ENCODE peak calls at places on chromosome 6, in six cellular contexts. D, Q, N, C, A and M are unnamed samples.

GRCh38 chr6:127972815-127973214 is 72.0 kb upstream of the THEMIS start:
- DNase-seq in D (no peak), Q (no peak), N (no peak), C (no peak), A (no peak), M (no peak)

GRCh38 chr6:6730831-6731230 is 142.3 kb downstream of the LY86 start:
- DNase-seq in D (no peak), Q (no peak), N (no peak), C (no peak), A (no peak), M (no peak)

GRCh38 chr6:34941421-34941820 is 52.4 kb downstream of the ANKS1A start:
- DNase-seq in D (no peak), Q (no peak), N (no peak), C (no peak), A (no peak), M (no peak)

GRCh38 chr6:154408906-154409500 is 52.4 kb upstream of the IPCEF1 start:
- DNase-seq in D (no peak), Q (no peak), N (no peak), C (no peak), A (peak), M (no peak)

GRCh38 chr6:101181006-101181405 is 212.5 kb upstream of the GRIK2 start:
- DNase-seq in D (no peak), Q (no peak), N (no peak), C (no peak), A (no peak), M (no peak)

GRCh38 chr6:22296936-22297335 is at the start of gene PRL:
- DNase-seq in D (no peak), Q (no peak), N (no peak), C (no peak), A (no peak), M (no peak)

GRCh38 chr6:30645989-30646388 is 944 bp upstream of the C6orf136 start:
- DNase-seq in D (no peak), Q (no peak), N (no peak), C (no peak), A (no peak), M (no peak)

GRCh38 chr6:150891886-150892485 is 26.5 kb downstream of the MTHFD1L start:
- DNase-seq in D (peak), Q (peak), N (peak), C (peak), A (peak), M (peak)

GRCh38 chr6:160365117-160365516 is 16.9 kb downstream of the SLC22A3 start:
- DNase-seq in D (no peak), Q (no peak), N (no peak), C (no peak), A (no peak), M (no peak)

GRCh38 chr6:93932175-93932574 is 512.8 kb upstream of the EPHA7 start:
- DNase-seq in D (no peak), Q (no peak), N (no peak), C (no peak), A (no peak), M (no peak)

GRCh38 chr6:3281669-3282460 is 23.1 kb downstream of the PSMG4 start:
- DNase-seq in D (no peak), Q (no peak), N (no peak), C (no peak), A (no peak), M (no peak)

GRCh38 chr6:161463061-161463460 is 189.2 kb upstream of the AGPAT4 start:
- DNase-seq in D (no peak), Q (no peak), N (no peak), C (no peak), A (no peak), M (no peak)

GRCh38 chr6:41687501-41688175 is 47.8 kb downstream of the TFEB start:
- DNase-seq in D (no peak), Q (peak), N (no peak), C (peak), A (peak), M (no peak)

GRCh38 chr6:51028271-51028670 is 209.6 kb downstream of the TFAP2B start:
- DNase-seq in D (no peak), Q (no peak), N (no peak), C (no peak), A (no peak), M (no peak)

GRCh38 chr6:105135907-105136432 is 43.8 kb downstream of the POPDC3 start:
- DNase-seq in D (no peak), Q (no peak), N (no peak), C (no peak), A (no peak), M (no peak)

GRCh38 chr6:137167702-137168377 is 5.6 kb downstream of the IL22RA2 start:
- DNase-seq in D (no peak), Q (no peak), N (no peak), C (no peak), A (no peak), M (no peak)

GRCh38 chr6:8526619-8527018 is 91.3 kb upstream of the SLC35B3 start:
- DNase-seq in D (no peak), Q (no peak), N (no peak), C (no peak), A (no peak), M (no peak)

GRCh38 chr6:6825153-6825847 is 236.8 kb downstream of the LY86 start:
- DNase-seq in D (no peak), Q (peak), N (no peak), C (no peak), A (no peak), M (no peak)

GRCh38 chr6:32936247-32937152 is 4.3 kb downstream of the HLA-DMB start:
- DNase-seq in D (no peak), Q (no peak), N (no peak), C (no peak), A (no peak), M (no peak)

GRCh38 chr6:139240161-139241010 is 51.4 kb downstream of the TXLNB start:
- DNase-seq in D (no peak), Q (peak), N (no peak), C (no peak), A (peak), M (no peak)

GRCh38 chr6:156832166-156832743 is 55.1 kb downstream of the ARID1B start:
- DNase-seq in D (no peak), Q (no peak), N (no peak), C (no peak), A (peak), M (no peak)

GRCh38 chr6:12132351-12133222 is 120.5 kb downstream of the HIVEP1 start:
- DNase-seq in D (no peak), Q (no peak), N (no peak), C (no peak), A (no peak), M (no peak)